ENCODE peak calls at places on chromosomes 4 and X, in six cellular contexts. L is small intestine, K is left ventricle myocardium inferior, W is sigmoid colon, G is thoracic aorta, P is adipocyte. D is an unnamed sample. For H3K27me3, the result is how much of the 10 kb centered on the place peaks cover.

GRCh38 chr4:88693792-88694191 is 3.8 kb downstream of the NAP1L5 start:
- DNase-seq in W (no peak), K (no peak), L (no peak), G (no peak), P (no peak), D (no peak)

GRCh38 chr4:108596389-108596788 is 24.0 kb upstream of the RPL34 start:
- DNase-seq in P (peak), W (no peak), G (no peak), K (no peak), L (no peak), D (no peak)

GRCh38 chr4:114040319-114041116 is 61.1 kb upstream of the ARSJ start:
- DNase-seq in W (no peak), G (no peak), K (no peak), L (no peak), P (peak), D (no peak)

GRCh38 chrX:115642895-115643530 is 82.0 kb downstream of the PLS3 start:
- DNase-seq in G (no peak), L (peak), P (peak), K (no peak), W (peak), D (peak)

GRCh38 chr4:41731569-41731968 is 17.0 kb downstream of the PHOX2B start:
- DNase-seq in L (no peak), K (no peak), G (no peak), W (no peak), P (no peak), D (no peak)

GRCh38 chr4:158496030-158496741 is 25.5 kb upstream of the RXFP1 start:
- DNase-seq in W (no peak), K (peak), P (peak), L (peak), G (no peak), D (peak)

GRCh38 chrX:112819013-112819635 is 21.5 kb downstream of the AMOT start:
- DNase-seq in G (no peak), L (peak), P (peak), K (no peak), W (no peak), D (no peak)

GRCh38 chrX:135543924-135544323 is 23.5 kb downstream of the INTS6L start:
- DNase-seq in W (no peak), G (no peak), L (peak), K (no peak), P (no peak), D (no peak)

GRCh38 chr4:159504634-159505033 is 401.8 kb downstream of the RAPGEF2 start:
- DNase-seq in W (no peak), P (peak), G (no peak), L (no peak), K (no peak), D (no peak)

GRCh38 chr4:1195109-1195671 is 22.8 kb upstream of the SPON2 start:
- DNase-seq in P (no peak), K (no peak), G (no peak), L (no peak), W (peak), D (no peak)

GRCh38 chr4:107913283-107913899 is 18.0 kb upstream of the CYP2U1 start:
- DNase-seq in K (no peak), G (peak), P (peak), W (no peak), L (peak), D (no peak)

GRCh38 chr4:20641971-20642370 is 58.3 kb upstream of the PACRGL start:
- DNase-seq in W (no peak), K (no peak), L (no peak), G (no peak), P (no peak), D (no peak)

GRCh38 chr4:7787067-7787466 is 152.6 kb downstream of the AFAP1 start:
- DNase-seq in L (no peak), G (no peak), W (peak), P (no peak), K (no peak), D (peak)

GRCh38 chrX:38675856-38676255 is 114.5 kb downstream of the TSPAN7 start:
- DNase-seq in W (no peak), L (no peak), G (no peak), P (no peak), K (no peak), D (no peak)

GRCh38 chr4:23234716-23235115 is 542.0 kb downstream of the GBA3 start:
- DNase-seq in P (no peak), W (no peak), K (no peak), G (no peak), L (no peak), D (no peak)

GRCh38 chr4:106277140-106277680 is 38.8 kb downstream of the TBCK start:
- DNase-seq in P (peak), G (no peak), K (no peak), W (no peak), L (no peak), D (no peak)

GRCh38 chrX:47958943-47959342 is 44.8 kb downstream of the ZNF182 start:
- DNase-seq in K (no peak), W (no peak), L (peak), P (no peak), G (no peak), D (no peak)

GRCh38 chr4:68267433-68267944 is 22.0 kb upstream of the TMPRSS11B start:
- DNase-seq in W (no peak), P (no peak), K (no peak), L (peak), G (no peak), D (no peak)

GRCh38 chr4:1648962-1649361 is 35.2 kb downstream of the FAM53A start:
- DNase-seq in P (no peak), G (no peak), W (no peak), K (no peak), L (no peak), D (no peak)

GRCh38 chr4:75637176-75637575 is 6.8 kb upstream of the CDKL2 start:
- DNase-seq in W (no peak), G (no peak), P (peak), L (no peak), K (no peak), D (no peak)

GRCh38 chrX:107047622-107048021 is 47.6 kb upstream of the MORC4 start:
- DNase-seq in W (no peak), L (no peak), K (no peak), P (no peak), G (no peak), D (no peak)

GRCh38 chrX:338836-339400 is 20.3 kb upstream of the GTPBP6 start:
- DNase-seq in G (no peak), L (no peak), W (peak), K (peak), P (no peak), D (no peak)

GRCh38 chr4:144115519-144115918 is 25.0 kb downstream of the GYPA start:
- DNase-seq in P (no peak), W (no peak), G (no peak), L (no peak), K (no peak), D (no peak)

GRCh38 chr4:151098191-151098590 is 1.2 kb upstream of the RPS3A start:
- DNase-seq in K (no peak), L (no peak), P (no peak), G (no peak), W (peak), D (no peak)

GRCh38 chr4:134027931-134028330 is 173.7 kb downstream of the PABPC4L start:
- DNase-seq in G (no peak), P (peak), K (no peak), W (no peak), L (no peak), D (no peak)

GRCh38 chr4:105146286-105147219 is at the start of gene TET2:
- DNase-seq in G (peak), P (peak), L (peak), K (peak), W (peak), D (peak)

GRCh38 chrX:29229802-29230201 is 642.6 kb downstream of the IL1RAPL1 start:
- DNase-seq in G (no peak), L (no peak), K (no peak), P (no peak), W (no peak), D (no peak)

GRCh38 chr4:94342713-94343112 is at the start of gene HPGDS:
- DNase-seq in W (no peak), L (no peak), K (no peak), P (no peak), G (no peak), D (no peak)

GRCh38 chr4:94341468-94341867 is 1.2 kb downstream of the HPGDS start:
- DNase-seq in L (no peak), G (no peak), W (no peak), P (peak), K (no peak), D (no peak)

GRCh38 chr4:94334962-94335361 is 7.7 kb downstream of the HPGDS start:
- DNase-seq in W (no peak), G (no peak), K (no peak), L (no peak), P (no peak), D (no peak)

GRCh38 chr4:94339779-94340178 is 2.9 kb downstream of the HPGDS start:
- DNase-seq in L (no peak), G (no peak), K (no peak), W (no peak), P (no peak), D (no peak)

DNA sequence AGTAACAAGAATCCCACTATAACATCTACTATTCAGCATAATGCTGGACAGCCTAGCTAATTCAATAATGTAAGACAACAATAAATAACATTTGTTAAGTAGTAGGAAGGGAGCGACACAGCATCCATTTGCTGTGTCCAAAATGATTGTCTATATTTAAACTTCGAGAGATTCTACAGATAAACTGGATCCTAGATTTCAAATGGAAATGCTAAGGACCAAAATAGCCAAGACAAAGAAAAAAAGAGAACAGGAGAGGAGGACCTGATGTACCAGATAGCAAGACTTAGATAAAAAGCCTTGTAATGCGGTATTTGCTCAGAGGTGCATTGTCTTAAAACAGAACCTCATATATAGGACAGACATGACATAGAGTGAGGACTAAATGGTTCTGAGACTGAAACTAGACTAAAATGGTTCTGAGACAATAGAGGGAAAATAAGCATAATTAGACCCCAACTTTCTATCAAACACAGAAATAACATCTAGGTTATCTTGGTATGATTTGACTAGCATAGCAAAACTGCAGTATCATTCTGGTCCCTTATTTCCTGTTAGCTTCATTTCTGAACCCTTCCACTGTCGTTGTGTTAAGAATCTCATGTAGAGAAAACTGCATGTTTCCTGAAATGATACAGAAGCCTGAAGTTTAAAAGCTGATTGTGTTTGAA is 3.8 kb downstream of the HPGDS start:
- DNase-seq in L (no peak), W (no peak), K (no peak), G (no peak), P (no peak), D (no peak)
- H3K4me3 ChIP-seq in L (no peak), W (no peak), K (no peak), G (peak), P (no peak), D (no peak)

GRCh38 chr4:120920666-120921065 is 1.9 kb downstream of the PRDM5 start:
- DNase-seq in K (no peak), L (no peak), W (no peak), P (peak), G (no peak), D (no peak)
- H3K27me3 ChIP-seq in K (under half), L (under half), W (under half), P (under half), G (under half), D (under half)

DNA sequence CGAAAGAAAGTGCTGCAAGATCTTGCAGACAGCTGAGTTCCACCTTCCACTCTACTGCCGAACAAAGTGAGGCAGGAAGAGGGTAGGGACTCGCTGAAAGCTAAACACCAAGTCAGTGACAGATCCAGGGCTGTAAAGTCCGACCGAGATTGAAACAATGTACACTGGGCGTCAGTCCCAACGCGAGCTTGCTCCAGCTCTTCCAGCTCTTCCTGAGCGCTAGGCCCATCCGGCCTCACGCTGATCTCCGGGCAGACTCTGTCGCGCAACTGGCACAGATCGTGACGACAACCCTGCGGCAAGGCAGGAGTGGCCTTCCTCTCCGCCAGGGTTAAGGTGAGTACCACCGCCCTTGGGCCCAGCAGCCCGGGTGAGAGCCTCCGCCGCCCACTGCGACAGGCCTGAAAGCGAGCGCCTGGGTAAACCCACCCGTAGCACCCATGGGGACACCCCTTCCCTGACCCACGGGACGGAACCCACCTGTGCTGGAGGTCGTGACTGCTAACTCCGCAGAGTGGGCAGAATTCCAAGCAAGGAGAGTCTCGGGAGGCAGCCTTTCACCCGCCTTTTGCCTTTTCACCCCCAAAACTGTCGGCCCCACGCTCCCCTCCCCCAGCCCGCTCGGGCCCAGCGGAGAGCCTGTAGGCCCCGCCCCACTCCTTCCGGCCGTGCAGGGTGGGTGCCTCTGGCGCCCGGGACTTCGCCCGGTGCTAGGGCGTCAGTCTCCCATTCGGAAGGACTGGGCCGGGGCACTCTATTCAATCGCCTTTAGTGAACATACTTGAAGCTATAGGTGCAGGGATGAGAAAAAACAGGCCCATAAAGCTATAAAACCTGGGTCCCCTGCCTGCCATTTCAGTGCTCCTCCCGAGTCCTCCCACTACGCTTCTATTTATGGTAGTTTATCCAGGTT is at the start of gene TMLHE:
- DNase-seq in K (peak), W (peak), G (peak), L (peak), P (peak), D (peak)
- H3K4me3 ChIP-seq in K (peak), W (peak), G (peak), L (peak), P (peak), D (peak)

GRCh38 chrX:25005382-25006185 is 10.2 kb downstream of the ARX start:
- DNase-seq in L (no peak), P (peak), G (no peak), K (no peak), W (no peak), D (no peak)

GRCh38 chrX:25006586-25007058 is 9.1 kb downstream of the ARX start:
- DNase-seq in P (no peak), W (no peak), G (no peak), L (no peak), K (no peak), D (no peak)

GRCh38 chrX:25005034-25005381 is 10.8 kb downstream of the ARX start:
- DNase-seq in G (no peak), L (no peak), W (no peak), P (no peak), K (no peak), D (no peak)

GRCh38 chrX:25009407-25009806 is 6.4 kb downstream of the ARX start:
- DNase-seq in W (no peak), P (no peak), K (no peak), L (no peak), G (no peak), D (no peak)

DNA sequence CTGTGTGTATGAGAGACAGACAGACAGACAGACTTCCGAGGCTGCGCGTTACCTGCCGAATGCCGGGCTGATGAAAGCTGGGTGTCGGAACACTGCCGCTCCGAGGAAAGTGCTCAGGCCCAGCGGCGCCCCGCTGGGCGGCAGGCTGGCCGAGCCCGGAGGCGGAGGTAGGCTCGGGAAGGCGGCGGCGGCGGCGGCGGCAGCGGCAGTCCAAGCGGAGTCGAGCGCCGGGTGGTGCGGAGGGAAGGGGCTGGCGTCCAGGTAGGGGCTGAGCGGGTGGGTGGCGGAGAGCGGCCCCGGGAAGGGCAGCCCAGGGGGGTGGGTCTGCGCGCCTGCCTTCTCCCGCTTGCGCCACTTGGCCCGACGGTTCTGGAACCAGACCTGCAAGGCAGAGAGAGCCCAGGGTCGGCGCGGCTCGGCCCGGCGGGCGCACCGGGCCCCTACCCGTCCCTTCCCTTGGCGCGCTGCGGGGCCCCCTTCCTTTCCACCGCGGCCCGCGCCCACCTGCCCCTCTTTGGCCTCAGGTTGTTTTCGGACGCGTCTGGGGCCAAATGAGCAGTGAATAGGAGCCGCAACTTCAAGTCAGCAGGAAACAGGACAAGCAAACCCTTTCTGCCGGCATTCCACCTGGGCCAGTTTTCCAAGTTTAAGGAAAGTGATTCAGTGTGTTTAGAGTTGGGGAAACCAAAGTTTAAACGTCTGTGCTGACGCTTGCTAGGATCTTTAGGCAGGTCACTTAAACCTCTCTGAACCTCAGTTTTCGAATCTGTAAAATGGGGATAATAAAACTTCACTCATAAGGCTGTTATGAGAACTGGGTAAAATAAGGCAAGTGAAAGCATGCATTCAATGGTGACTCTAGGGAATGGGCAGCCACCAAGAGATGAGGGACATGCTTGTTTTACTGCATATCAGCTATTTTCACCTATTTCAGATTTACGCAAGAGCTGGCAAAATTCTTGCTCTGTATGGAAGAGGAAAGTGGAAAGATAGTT is 8.4 kb downstream of the ARX start:
- DNase-seq in L (no peak), W (no peak), G (no peak), K (no peak), P (no peak), D (no peak)
- H3K27me3 ChIP-seq in L (under half), W (half or more), G (under half), K (half or more), P (half or more), D (half or more)

GRCh38 chr4:84936123-84936522 is 30.4 kb downstream of the WDFY3 start:
- DNase-seq in K (no peak), G (no peak), W (no peak), L (no peak), P (no peak), D (no peak)

GRCh38 chr4:84940960-84941359 is 25.5 kb downstream of the WDFY3 start:
- DNase-seq in L (no peak), K (no peak), W (no peak), G (no peak), P (no peak), D (no peak)

GRCh38 chr4:84939111-84939510 is 27.4 kb downstream of the WDFY3 start:
- DNase-seq in G (no peak), P (no peak), K (no peak), L (no peak), W (no peak), D (no peak)

GRCh38 chr4:84937381-84937977 is 29.0 kb downstream of the WDFY3 start:
- DNase-seq in L (no peak), W (no peak), P (no peak), K (no peak), G (no peak), D (no peak)

GRCh38 chr4:84938316-84938715 is 28.2 kb downstream of the WDFY3 start:
- DNase-seq in L (no peak), G (peak), K (no peak), P (peak), W (no peak), D (no peak)
- H3K4me3 ChIP-seq in L (no peak), G (peak), K (no peak), P (peak), W (no peak), D (no peak)

DNA sequence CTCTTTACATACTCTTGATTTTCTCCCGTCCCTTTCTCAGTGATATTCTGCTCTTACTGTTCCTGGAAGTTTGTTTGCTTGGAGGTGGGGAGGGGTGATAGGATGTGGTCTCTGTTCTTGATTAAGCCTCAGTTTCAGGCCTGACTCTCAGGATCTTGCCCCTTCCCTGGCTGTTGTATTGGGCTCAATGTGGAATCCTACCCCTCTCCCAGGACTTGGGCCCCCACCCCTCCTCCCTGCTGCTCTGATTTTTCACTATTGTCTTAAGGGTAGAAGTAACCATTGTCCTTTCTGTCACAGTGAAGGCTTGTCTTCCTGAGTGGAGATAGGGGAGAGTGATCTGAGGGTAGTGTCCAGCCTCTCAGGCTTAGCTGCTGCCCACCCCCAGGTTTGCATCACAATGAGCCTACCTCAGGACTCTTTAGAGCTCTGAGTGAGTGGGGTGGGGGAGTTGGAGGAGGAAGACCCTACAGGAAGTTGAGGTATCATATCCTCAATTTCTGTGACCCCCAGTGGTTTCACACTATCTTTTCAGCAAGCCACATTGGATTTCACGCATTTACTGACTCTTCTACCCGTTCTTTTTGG is 16.5 kb downstream of the CDKL5 start:
- DNase-seq in W (no peak), K (no peak), P (no peak), L (no peak), G (no peak), D (no peak)
- H3K27me3 ChIP-seq in W (under half), K (under half), P (under half), L (under half), G (under half), D (under half)

GRCh38 chr4:162163892-162164759 is at the start of gene FSTL5:
- DNase-seq in K (peak), P (peak), W (peak), G (peak), L (peak), D (peak)

GRCh38 chr4:162162672-162163071 is 1.1 kb downstream of the FSTL5 start:
- DNase-seq in K (no peak), L (no peak), W (no peak), G (no peak), P (no peak), D (no peak)

GRCh38 chr4:162164881-162165528 is 1.2 kb upstream of the FSTL5 start:
- DNase-seq in L (no peak), W (no peak), K (no peak), P (peak), G (no peak), D (no peak)
- H3K4me3 ChIP-seq in L (no peak), W (no peak), K (no peak), P (no peak), G (no peak), D (no peak)

D was measured in tibial artery.